ENCODE peak calls at places on chromosome 19, in five cellular contexts. Q is HL-60, Y is left lung, I is fibroblast of pulmonary artery, R is fibroblast of the aortic adventitia. U is an unnamed sample.

GRCh38 chr19:33780746-33781145 is 15.9 kb upstream of the KCTD15 start:
- DNase-seq in Q (no peak), Y (no peak), I (peak), R (no peak), U (no peak)

GRCh38 chr19:47075941-47076340 is 27.5 kb upstream of the TMEM160 start:
- DNase-seq in Q (no peak), Y (no peak), I (no peak), R (no peak), U (no peak)

GRCh38 chr19:12937243-12938053 is 961 bp upstream of the CALR start:
- DNase-seq in Q (peak), Y (peak), I (no peak), R (no peak), U (no peak)

GRCh38 chr19:45413497-45413896 is 7.1 kb downstream of the POLR1G start:
- DNase-seq in Q (no peak), Y (no peak), I (no peak), R (no peak), U (no peak)

GRCh38 chr19:12799723-12800343 is 1.8 kb downstream of the PRDX2 start:
- DNase-seq in Q (no peak), Y (no peak), I (no peak), R (no peak), U (no peak)

GRCh38 chr19:43620061-43621001 is 902 bp upstream of the ZNF428 start:
- DNase-seq in Q (no peak), Y (no peak), I (no peak), R (no peak), U (no peak)

GRCh38 chr19:36577271-36577996 is 4.3 kb upstream of the ZNF529 start:
- DNase-seq in Q (no peak), Y (no peak), I (no peak), R (no peak), U (no peak)

GRCh38 chr19:29074579-29074978 is 138.4 kb downstream of the UQCRFS1 start:
- DNase-seq in Q (no peak), Y (no peak), I (no peak), R (no peak), U (no peak)

GRCh38 chr19:6556480-6556879 is 25.7 kb downstream of the TNFSF9 start:
- DNase-seq in Q (no peak), Y (no peak), I (peak), R (peak), U (no peak)

GRCh38 chr19:38691938-38692457 is 44.5 kb downstream of the ACTN4 start:
- DNase-seq in Q (no peak), Y (peak), I (peak), R (peak), U (no peak)

GRCh38 chr19:38655148-38655824 is 7.8 kb downstream of the ACTN4 start:
- DNase-seq in Q (no peak), Y (no peak), I (no peak), R (no peak), U (peak)

GRCh38 chr19:15418112-15418587 is 638 bp downstream of the AKAP8L start:
- DNase-seq in Q (no peak), Y (no peak), I (peak), R (peak), U (no peak)

GRCh38 chr19:10587022-10587838 is at the start of gene AP1M2:
- DNase-seq in Q (no peak), Y (no peak), I (no peak), R (no peak), U (no peak)

GRCh38 chr19:17510220-17510993 is 1.0 kb upstream of the PGLS start:
- DNase-seq in Q (peak), Y (no peak), I (no peak), R (peak), U (no peak)

GRCh38 chr19:436413-436950 is 24.4 kb downstream of the SHC2 start:
- DNase-seq in Q (no peak), Y (no peak), I (no peak), R (no peak), U (no peak)

GRCh38 chr19:35908010-35908441 is at the start of gene TYROBP:
- DNase-seq in Q (peak), Y (peak), I (no peak), R (no peak), U (no peak)

GRCh38 chr19:50728084-50728737 is 5.0 kb downstream of the CLEC11A start:
- DNase-seq in Q (peak), Y (peak), I (peak), R (peak), U (no peak)

GRCh38 chr19:37973666-37974065 is 66.7 kb downstream of the SIPA1L3 start:
- DNase-seq in Q (no peak), Y (no peak), I (no peak), R (no peak), U (no peak)

GRCh38 chr19:11554160-11554559 is 4.9 kb downstream of the ELOF1 start:
- DNase-seq in Q (no peak), Y (no peak), I (no peak), R (no peak), U (no peak)

GRCh38 chr19:8499048-8499833 is 3.2 kb downstream of the PRAM1 start:
- DNase-seq in Q (no peak), Y (no peak), I (no peak), R (no peak), U (no peak)
- H3K4me3 ChIP-seq in Q (peak), Y (peak), I (no peak), R (no peak), U (no peak)

GRCh38 chr19:53912653-53913052 is 3.6 kb downstream of the CACNG7 start:
- DNase-seq in Q (no peak), Y (no peak), I (no peak), R (no peak), U (no peak)
- TF ChIP-seq CTCF in Q (no peak), Y (peak), I (peak), R (peak), U (peak)

GRCh38 chr19:4403005-4403761 is 743 bp downstream of the CHAF1A start:
- DNase-seq in Q (peak), Y (no peak), I (no peak), R (no peak), U (no peak)

GRCh38 chr19:4399871-4400768 is at the start of gene SH3GL1:
- DNase-seq in Q (peak), Y (peak), I (peak), R (peak), U (peak)

GRCh38 chr19:4405977-4406376 is 3.5 kb downstream of the CHAF1A start:
- DNase-seq in Q (no peak), Y (no peak), I (no peak), R (no peak), U (no peak)

GRCh38 chr19:4402171-4403004 is at the start of gene CHAF1A:
- DNase-seq in Q (peak), Y (peak), I (peak), R (peak), U (peak)

GRCh38 chr19:4401482-4402170 is 814 bp upstream of the CHAF1A start:
- DNase-seq in Q (no peak), Y (no peak), I (no peak), R (no peak), U (no peak)
- H3K4me3 ChIP-seq in Q (peak), Y (peak), I (peak), R (peak), U (peak)

GRCh38 chr19:40744554-40745401 is 5.5 kb downstream of the ACTMAP start:
- DNase-seq in Q (no peak), Y (peak), I (no peak), R (no peak), U (no peak)
- TF ChIP-seq CTCF in Q (no peak), Y (no peak), I (no peak), R (no peak), U (peak)

GRCh38 chr19:49335784-49336481 is 727 bp downstream of the CD37 start:
- DNase-seq in Q (no peak), Y (no peak), I (no peak), R (no peak), U (no peak)

GRCh38 chr19:49338023-49338677 is 2.9 kb downstream of the CD37 start:
- DNase-seq in Q (no peak), Y (no peak), I (no peak), R (no peak), U (no peak)

GRCh38 chr19:49335071-49335783 is at the start of gene CD37:
- DNase-seq in Q (peak), Y (peak), I (no peak), R (no peak), U (no peak)

GRCh38 chr19:49337267-49338022 is 2.2 kb downstream of the CD37 start:
- DNase-seq in Q (no peak), Y (no peak), I (no peak), R (no peak), U (no peak)

DNA sequence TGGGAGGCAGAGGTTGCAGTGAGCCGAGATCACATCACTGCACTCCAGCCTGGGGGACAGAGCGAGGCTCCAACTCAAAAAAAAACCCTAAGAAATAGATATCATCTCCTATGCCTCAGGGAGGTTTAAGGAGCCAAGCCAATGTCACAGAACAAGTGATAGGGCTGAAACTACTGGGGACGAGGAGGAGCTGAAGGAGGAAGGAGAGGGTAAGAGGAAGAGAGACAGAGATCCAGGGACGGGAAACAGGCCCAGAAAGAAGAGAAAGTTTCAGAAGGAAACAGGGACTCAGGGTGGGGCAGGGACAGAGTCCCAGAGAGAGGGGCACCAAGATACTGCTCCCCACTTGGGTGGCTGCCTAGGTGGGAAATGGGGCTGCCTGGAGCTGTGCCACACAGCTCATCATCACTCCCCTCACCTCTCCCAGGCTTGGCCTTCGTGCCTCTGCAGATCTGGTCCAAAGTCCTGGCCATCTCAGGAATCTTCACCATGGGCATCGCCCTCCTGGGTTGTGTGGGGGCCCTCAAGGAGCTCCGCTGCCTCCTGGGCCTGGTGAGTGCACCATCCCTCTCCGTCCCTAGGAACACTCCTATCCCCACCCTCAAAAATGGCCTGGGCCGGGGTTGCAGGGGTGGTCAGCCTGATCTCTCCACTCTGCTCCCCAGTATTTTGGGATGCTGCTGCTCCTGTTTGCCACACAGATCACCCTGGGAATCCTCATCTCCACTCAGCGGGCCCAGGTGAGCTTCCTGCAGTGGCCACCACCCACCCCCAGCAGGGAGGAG is 1.5 kb downstream of the CD37 start:
- DNase-seq in Q (no peak), Y (no peak), I (no peak), R (no peak), U (no peak)
- H3K4me3 ChIP-seq in Q (no peak), Y (peak), I (no peak), R (no peak), U (peak)

DNA sequence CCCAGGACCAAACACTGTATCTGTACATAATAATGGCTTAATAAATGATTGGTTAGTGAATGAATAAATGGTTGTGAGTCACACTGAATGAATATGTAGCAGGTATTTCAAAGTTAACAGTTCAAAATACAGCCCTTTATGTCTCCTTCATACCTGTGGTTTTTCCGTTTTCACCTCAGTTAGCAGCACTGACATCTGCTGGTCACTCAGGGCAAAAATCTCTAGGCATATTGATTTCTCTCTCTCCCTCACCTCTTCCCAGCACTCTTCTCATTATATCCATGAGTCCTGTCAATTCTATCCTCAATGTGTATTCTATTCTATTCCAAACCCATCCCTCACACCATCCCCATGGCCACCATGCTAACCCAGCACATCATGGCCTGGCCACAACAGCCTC is 76.2 kb downstream of the PEG3 start:
- DNase-seq in Q (no peak), Y (no peak), I (no peak), R (no peak), U (no peak)
- TF ChIP-seq CTCF in Q (no peak), Y (no peak), I (no peak), R (no peak), U (peak)

U was measured in GM12864.